ENCODE peak calls at places on chromosomes 11 and 22, in five cellular contexts. K is AG04449, C is NCI-H69, V is Right ventricle myocardium superior, R is T-helper 2 cell. D is an unnamed sample.

GRCh38 chr22:26548984-26549383 is 36.7 kb upstream of the TFIP11 start:
- DNase-seq in K (no peak), C (no peak), V (no peak), R (no peak), D (no peak)

GRCh38 chr22:36368359-36368983 is 19.3 kb downstream of the MYH9 start:
- DNase-seq in K (no peak), C (peak; percentile 29), V (no peak), R (no peak), D (no peak)

GRCh38 chr11:43908191-43908590 is 27.6 kb downstream of the ALKBH3 start:
- DNase-seq in K (no peak), C (no peak), V (no peak), R (no peak), D (no peak)

GRCh38 chr11:11973361-11973800 is 35.0 kb downstream of the DKK3 start:
- DNase-seq in K (peak; percentile 50), C (no peak), V (peak; percentile 84), R (no peak), D (peak; percentile 60)

GRCh38 chr11:29336727-29337212 is 680.1 kb downstream of the KCNA4 start:
- DNase-seq in K (no peak), C (no peak), V (no peak), R (no peak), D (no peak)

GRCh38 chr11:113504071-113504470 is 28.9 kb upstream of the DRD2 start:
- DNase-seq in K (no peak), C (no peak), V (no peak), R (no peak), D (no peak)

GRCh38 chr11:95991545-95991944 is 67.6 kb upstream of the MTMR2 start:
- DNase-seq in K (peak; percentile 41), C (no peak), V (no peak), R (no peak), D (no peak)

GRCh38 chr11:3674189-3674588 is 3.0 kb upstream of the CHRNA10 start:
- DNase-seq in K (peak; percentile 31), C (no peak), V (no peak), R (no peak), D (no peak)

D was measured in psoas muscle.